ENCODE peak calls at places on chromosomes 6 and 20, in four cellular contexts. A is astrocyte of the spinal cord, Q is AG09319, D is HFFc6. F is an unnamed sample.

GRCh38 chr6:166678426-166678825 is 51.4 kb upstream of the RPS6KA2 start:
- DNase-seq in A (no peak), Q (no peak), D (peak), F (no peak)

GRCh38 chr6:101761124-101761601 is 367.7 kb downstream of the GRIK2 start:
- DNase-seq in A (no peak), Q (peak), D (peak), F (no peak)

GRCh38 chr6:55664581-55665223 is 85.7 kb upstream of the HMGCLL1 start:
- DNase-seq in A (no peak), Q (peak), D (no peak), F (no peak)

GRCh38 chr6:109349419-109349987 is 32.8 kb downstream of the CD164 start:
- DNase-seq in A (peak), Q (peak), D (peak), F (no peak)

GRCh38 chr6:140271759-140272377 is 897.4 kb upstream of the CITED2 start:
- DNase-seq in A (no peak), Q (no peak), D (no peak), F (no peak)

GRCh38 chr6:3610206-3610605 is 141.3 kb downstream of the PXDC1 start:
- DNase-seq in A (peak), Q (no peak), D (peak), F (no peak)

GRCh38 chr6:26020983-26021349 is 58.4 kb downstream of the TRIM38 start:
- DNase-seq in A (peak), Q (no peak), D (no peak), F (peak)

GRCh38 chr20:43667341-43668132 is 623 bp downstream of the MYBL2 start:
- DNase-seq in A (no peak), Q (no peak), D (no peak), F (peak)

GRCh38 chr6:70363741-70364493 is 49.4 kb upstream of the FAM135A start:
- DNase-seq in A (no peak), Q (no peak), D (no peak), F (no peak)

GRCh38 chr6:20900396-20901160 is 366.3 kb downstream of the CDKAL1 start:
- DNase-seq in A (no peak), Q (no peak), D (no peak), F (no peak)

GRCh38 chr20:5845686-5846651 is 95.8 kb downstream of the SHLD1 start:
- DNase-seq in A (peak), Q (no peak), D (peak), F (no peak)

GRCh38 chr20:56924976-56925695 is 296.0 kb downstream of the TFAP2C start:
- DNase-seq in A (no peak), Q (no peak), D (no peak), F (peak)

GRCh38 chr20:51758978-51759544 is 9.1 kb downstream of the ATP9A start:
- DNase-seq in A (no peak), Q (no peak), D (no peak), F (no peak)

GRCh38 chr6:88864347-88865057 is 98.9 kb downstream of the RNGTT start:
- DNase-seq in A (no peak), Q (no peak), D (no peak), F (no peak)

GRCh38 chr20:61857884-61858283 is 207.8 kb downstream of the TAF4 start:
- DNase-seq in A (no peak), Q (no peak), D (no peak), F (no peak)
- TF ChIP-seq CTCF in A (no peak), Q (no peak), D (no peak), F (no peak)

GRCh38 chr6:29442670-29443184 is 3.6 kb downstream of the OR10C1 start:
- DNase-seq in A (no peak), Q (no peak), D (no peak), F (no peak)
- TF ChIP-seq CTCF in A (no peak), Q (no peak), D (no peak), F (no peak)

GRCh38 chr6:35025241-35026188 is 115.6 kb downstream of the TCP11 start:
- DNase-seq in A (no peak), Q (no peak), D (no peak), F (no peak)
- TF ChIP-seq CTCF in A (peak), Q (peak), D (no peak), F (no peak)

GRCh38 chr6:37725967-37726366 is 28.3 kb upstream of the MDGA1 start:
- DNase-seq in A (no peak), Q (no peak), D (no peak), F (no peak)

GRCh38 chr6:37724530-37725220 is 27.0 kb upstream of the MDGA1 start:
- DNase-seq in A (no peak), Q (no peak), D (no peak), F (no peak)
- TF ChIP-seq CTCF in A (no peak), Q (no peak), D (no peak), F (no peak)

DNA sequence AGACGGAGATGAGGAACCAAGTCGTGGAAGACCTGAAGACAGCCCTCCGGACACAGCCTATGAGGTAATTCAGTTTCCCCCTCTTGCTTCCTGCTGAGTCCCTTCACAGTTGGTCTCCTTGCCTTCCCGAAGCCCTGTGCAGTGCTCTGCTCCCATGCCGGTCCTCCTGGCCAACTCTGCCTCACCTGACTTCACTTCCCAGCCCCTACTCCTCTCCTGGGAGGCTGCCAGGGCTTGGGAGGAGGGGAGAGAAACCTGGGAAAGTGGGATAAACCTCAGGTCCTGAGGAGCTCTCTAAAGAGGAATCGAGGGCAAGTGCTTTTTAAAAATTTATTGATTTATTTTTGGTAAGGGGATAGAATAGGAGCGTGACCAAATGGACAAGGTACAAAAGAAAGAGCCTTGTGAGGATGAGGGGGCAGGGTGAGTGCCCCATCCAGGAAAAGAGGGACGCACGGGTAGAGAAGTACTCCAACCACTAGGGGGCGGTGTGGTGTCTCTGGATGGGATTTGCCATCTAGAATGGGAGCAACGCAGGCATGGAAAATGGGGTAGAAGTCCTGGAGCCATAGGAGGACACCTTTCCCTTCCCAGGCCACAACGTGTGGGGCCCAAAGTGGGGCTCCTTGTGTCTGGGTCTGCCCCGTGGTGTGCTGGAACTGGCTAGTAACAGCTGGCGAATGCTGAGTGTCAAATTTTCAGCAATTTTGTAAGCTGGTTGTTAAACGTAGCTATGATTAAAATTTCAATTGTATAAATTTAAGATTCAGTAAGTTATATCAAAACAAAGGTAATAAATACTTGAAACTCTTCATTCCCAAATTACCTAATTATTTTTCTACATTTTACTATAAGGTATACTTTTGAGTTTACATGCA is 69.0 kb downstream of the MOCS1 start:
- DNase-seq in A (peak), Q (no peak), D (peak), F (peak)
- TF ChIP-seq CTCF in A (peak), Q (peak), D (peak), F (peak)

GRCh38 chr20:49819702-49820101 is 7.1 kb downstream of the SLC9A8 start:
- DNase-seq in A (no peak), Q (no peak), D (no peak), F (no peak)

GRCh38 chr20:49824206-49824605 is 11.6 kb downstream of the SLC9A8 start:
- DNase-seq in A (no peak), Q (no peak), D (peak), F (no peak)

GRCh38 chr20:49821381-49821780 is 8.8 kb downstream of the SLC9A8 start:
- DNase-seq in A (no peak), Q (no peak), D (no peak), F (no peak)

GRCh38 chr20:49823152-49823847 is 10.7 kb downstream of the SLC9A8 start:
- DNase-seq in A (no peak), Q (no peak), D (no peak), F (no peak)

DNA sequence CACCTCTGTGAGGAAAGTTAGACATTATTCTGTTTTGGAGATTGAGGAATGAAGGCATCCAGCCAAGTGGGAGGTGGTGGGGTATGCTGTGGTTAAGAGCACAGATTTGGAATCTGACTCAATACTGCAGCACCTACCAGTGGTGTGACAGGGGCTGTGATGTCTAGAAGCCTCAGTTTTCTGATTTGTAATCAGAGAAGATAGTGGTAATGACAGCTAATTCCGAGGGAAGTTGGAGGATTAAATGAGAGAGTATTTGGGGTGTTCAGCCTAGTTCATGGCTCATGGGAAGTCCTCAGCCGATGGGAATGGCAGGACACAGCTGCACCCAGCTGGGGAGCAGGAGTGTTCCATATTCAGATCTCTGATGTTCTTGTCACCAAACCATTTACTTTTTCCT is 9.2 kb downstream of the SLC9A8 start:
- DNase-seq in A (peak), Q (peak), D (peak), F (no peak)
- TF ChIP-seq CTCF in A (peak), Q (peak), D (no peak), F (no peak)

DNA sequence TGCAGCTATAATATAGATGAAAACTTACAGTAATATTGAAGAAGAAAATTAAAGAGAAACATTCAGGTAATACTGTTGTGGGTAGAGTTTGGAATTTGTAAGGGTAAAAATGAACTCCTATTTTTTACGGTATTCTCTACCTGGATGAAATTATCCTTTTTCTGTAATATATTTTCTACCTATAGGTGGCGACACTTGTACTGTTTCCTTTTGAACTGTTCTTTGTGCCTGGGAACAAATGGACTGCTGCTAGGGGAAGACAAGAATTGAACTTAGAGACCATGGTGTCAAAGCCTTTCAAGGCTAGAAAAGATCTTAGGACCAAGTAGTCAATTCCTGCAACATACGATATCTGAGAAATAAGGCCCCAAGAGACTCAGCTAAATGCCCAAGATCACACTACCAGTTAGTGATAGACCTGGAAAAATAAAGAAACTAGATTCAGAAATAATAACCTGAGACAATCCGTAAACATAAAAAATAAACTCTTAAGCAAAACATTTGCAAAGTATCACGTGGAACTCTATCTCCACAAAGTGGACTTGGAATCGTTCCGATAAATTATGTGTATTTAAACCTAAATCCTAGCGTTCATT is 383.8 kb downstream of the TFAP2A start:
- DNase-seq in A (no peak), Q (no peak), D (peak), F (no peak)
- TF ChIP-seq CTCF in A (no peak), Q (peak), D (peak), F (peak)

GRCh38 chr6:27495386-27496135 is 22.7 kb upstream of the ZNF184 start:
- DNase-seq in A (peak), Q (peak), D (peak), F (peak)
- TF ChIP-seq CTCF in A (no peak), Q (peak), D (peak), F (no peak)